ENCODE peak calls at places on chromosome 21, in nine cellular contexts. D, M, X, R, N, B, K, P and E are unnamed samples.

GRCh38 chr21:39984613-39985012 is 117.4 kb downstream of the PCP4 start:
- DNase-seq in D (no peak), M (no peak), X (no peak), R (no peak), N (no peak), B (no peak), K (no peak), P (no peak), E (no peak)

GRCh38 chr21:39867198-39867650 is at the start of gene PCP4:
- DNase-seq in D (peak), M (peak), X (peak), R (no peak), N (peak), B (peak), K (peak), P (peak), E (peak)

GRCh38 chr21:34345091-34345871 is 18.5 kb upstream of the KCNE2 start:
- DNase-seq in D (no peak), M (no peak), X (no peak), R (peak), N (no peak), B (peak), K (peak), P (no peak), E (no peak)

GRCh38 chr21:45580181-45580575 is 37.9 kb upstream of the SLC19A1 start:
- DNase-seq in D (no peak), M (no peak), X (no peak), R (no peak), N (no peak), B (peak), K (no peak), P (no peak), E (no peak)

GRCh38 chr21:25885880-25886279 is 151.1 kb downstream of the GABPA start:
- DNase-seq in D (no peak), M (no peak), X (no peak), R (no peak), N (no peak), B (no peak), K (no peak), P (no peak), E (no peak)

GRCh38 chr21:29265690-29266479 is 32.8 kb upstream of the BACH1 start:
- DNase-seq in D (no peak), M (no peak), X (no peak), R (no peak), N (no peak), B (no peak), K (no peak), P (no peak), E (no peak)

GRCh38 chr21:37198989-37199924 is 67.9 kb downstream of the VPS26C start:
- DNase-seq in D (no peak), M (no peak), X (no peak), R (peak), N (no peak), B (no peak), K (no peak), P (no peak), E (peak)

GRCh38 chr21:25813917-25814316 is 79.1 kb downstream of the GABPA start:
- DNase-seq in D (no peak), M (no peak), X (no peak), R (no peak), N (no peak), B (no peak), K (no peak), P (no peak), E (no peak)

GRCh38 chr21:37642493-37642892 is 273.8 kb downstream of the KCNJ6 start:
- DNase-seq in D (no peak), M (no peak), X (no peak), R (no peak), N (no peak), B (no peak), K (no peak), P (peak), E (no peak)

GRCh38 chr21:16713331-16714114 is 799.3 kb upstream of the CXADR start:
- DNase-seq in D (no peak), M (no peak), X (no peak), R (peak), N (no peak), B (no peak), K (no peak), P (no peak), E (no peak)

GRCh38 chr21:46062471-46063211 is 35.3 kb upstream of the COL6A2 start:
- DNase-seq in D (no peak), M (peak), X (no peak), R (no peak), N (no peak), B (peak), K (no peak), P (no peak), E (no peak)

GRCh38 chr21:45954271-45954670 is 27.3 kb upstream of the COL6A1 start:
- DNase-seq in D (no peak), M (peak), X (no peak), R (no peak), N (no peak), B (no peak), K (no peak), P (no peak), E (no peak)

GRCh38 chr21:34519013-34519412 is 7.0 kb upstream of the KCNE1 start:
- DNase-seq in D (no peak), M (no peak), X (no peak), R (no peak), N (no peak), B (no peak), K (no peak), P (no peak), E (no peak)

GRCh38 chr21:25464275-25464674 is 143.0 kb downstream of the MRPL39 start:
- DNase-seq in D (no peak), M (no peak), X (no peak), R (no peak), N (no peak), B (no peak), K (no peak), P (no peak), E (no peak)

GRCh38 chr21:29481641-29482040 is 182.9 kb downstream of the BACH1 start:
- DNase-seq in D (no peak), M (no peak), X (no peak), R (peak), N (no peak), B (no peak), K (no peak), P (no peak), E (no peak)

GRCh38 chr21:38911523-38912354 is 106.0 kb downstream of the ETS2 start:
- DNase-seq in D (no peak), M (no peak), X (peak), R (no peak), N (no peak), B (peak), K (no peak), P (no peak), E (no peak)

GRCh38 chr21:17674106-17674505 is 61.4 kb upstream of the BTG3 start:
- DNase-seq in D (no peak), M (no peak), X (no peak), R (no peak), N (no peak), B (no peak), K (no peak), P (no peak), E (no peak)

GRCh38 chr21:38768385-38769071 is 37.2 kb upstream of the ETS2 start:
- DNase-seq in D (no peak), M (no peak), X (no peak), R (peak), N (no peak), B (peak), K (no peak), P (peak), E (peak)

GRCh38 chr21:46098303-46099141 is 610 bp downstream of the COL6A2 start:
- DNase-seq in D (no peak), M (peak), X (no peak), R (no peak), N (peak), B (peak), K (peak), P (no peak), E (no peak)

GRCh38 chr21:45819478-45820170 is 161.9 kb upstream of the COL6A1 start:
- DNase-seq in D (no peak), M (peak), X (no peak), R (no peak), N (no peak), B (no peak), K (no peak), P (no peak), E (no peak)

GRCh38 chr21:37899141-37899540 is 17.1 kb downstream of the KCNJ6 start:
- DNase-seq in D (no peak), M (no peak), X (no peak), R (no peak), N (no peak), B (no peak), K (no peak), P (no peak), E (no peak)

GRCh38 chr21:45371649-45372048 is 33.3 kb upstream of the COL18A1 start:
- DNase-seq in D (no peak), M (no peak), X (no peak), R (no peak), N (no peak), B (no peak), K (no peak), P (no peak), E (no peak)

GRCh38 chr21:31426235-31426797 is 82.3 kb upstream of the TIAM1 start:
- DNase-seq in D (no peak), M (no peak), X (no peak), R (no peak), N (no peak), B (no peak), K (no peak), P (no peak), E (no peak)

GRCh38 chr21:37877888-37878684 is 38.2 kb downstream of the KCNJ6 start:
- DNase-seq in D (no peak), M (no peak), X (no peak), R (no peak), N (no peak), B (no peak), K (no peak), P (no peak), E (no peak)

GRCh38 chr21:37916795-37917142 is 512 bp upstream of the KCNJ6 start:
- DNase-seq in D (no peak), M (no peak), X (no peak), R (no peak), N (no peak), B (no peak), K (no peak), P (peak), E (no peak)

GRCh38 chr21:38416791-38417190 is 81.5 kb downstream of the ERG start:
- DNase-seq in D (no peak), M (no peak), X (no peak), R (no peak), N (no peak), B (no peak), K (no peak), P (no peak), E (no peak)

GRCh38 chr21:40421121-40421520 is 425.8 kb downstream of the DSCAM start:
- DNase-seq in D (no peak), M (no peak), X (no peak), R (no peak), N (no peak), B (no peak), K (no peak), P (no peak), E (no peak)

GRCh38 chr21:16370176-16370575 is 640.4 kb downstream of the USP25 start:
- DNase-seq in D (no peak), M (no peak), X (no peak), R (no peak), N (no peak), B (no peak), K (no peak), P (no peak), E (no peak)

GRCh38 chr21:45590246-45590725 is 48.0 kb upstream of the SLC19A1 start:
- DNase-seq in D (peak), M (peak), X (peak), R (peak), N (peak), B (peak), K (peak), P (peak), E (no peak)

GRCh38 chr21:33290441-33290840 is 24.3 kb downstream of the IL10RB start:
- DNase-seq in D (no peak), M (no peak), X (no peak), R (no peak), N (no peak), B (peak), K (no peak), P (no peak), E (no peak)
- TF ChIP-seq POLR2A in D (no peak), M (no peak), X (no peak), R (no peak), N (no peak), B (no peak), K (no peak), P (no peak), E (no peak)

DNA sequence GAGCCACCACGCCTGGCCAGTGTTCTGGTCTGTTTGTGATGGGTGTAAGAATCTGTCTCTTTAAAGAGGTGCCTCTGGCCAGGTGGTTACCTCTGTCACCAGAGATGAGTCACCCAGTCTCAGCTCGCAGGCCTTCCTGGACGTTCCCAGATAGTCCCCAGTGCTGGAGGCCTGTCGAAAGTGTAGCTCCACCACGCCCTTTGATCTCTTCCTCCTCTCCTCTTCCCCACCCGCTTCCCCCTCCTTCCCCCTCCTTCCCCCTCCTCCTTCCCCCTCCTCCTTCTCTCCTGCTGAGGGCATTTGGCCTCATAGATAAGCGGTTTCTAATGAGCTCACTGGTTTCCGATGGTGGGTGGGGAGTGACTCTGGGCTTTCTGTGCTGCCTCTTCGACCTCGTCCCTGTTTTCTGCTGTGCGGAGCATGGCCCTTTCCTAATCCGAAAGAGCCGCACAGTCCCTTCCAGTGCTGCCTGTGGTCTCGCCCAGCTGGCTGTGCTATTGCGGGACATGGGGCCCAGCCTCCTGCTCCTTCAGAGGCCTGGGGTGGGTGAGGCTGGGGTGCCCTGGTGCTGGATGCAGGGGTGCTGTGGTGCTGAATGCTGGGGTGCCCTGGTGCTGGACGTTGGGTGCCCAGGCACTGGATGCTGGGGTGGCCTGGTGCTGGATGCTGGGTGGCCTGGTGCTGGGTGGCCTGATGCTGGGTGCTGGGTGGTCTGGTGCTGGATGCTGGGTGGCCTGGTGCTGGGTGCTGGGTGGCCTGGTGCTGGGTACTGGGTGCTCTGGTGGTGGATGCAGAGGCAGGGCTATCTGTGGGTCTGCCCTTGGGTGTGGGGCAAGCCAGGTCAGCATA is 19.2 kb downstream of the AGPAT3 start:
- DNase-seq in D (no peak), M (no peak), X (peak), R (no peak), N (peak), B (no peak), K (no peak), P (peak), E (no peak)
- TF ChIP-seq POLR2A in D (no peak), M (no peak), X (no peak), R (no peak), N (no peak), B (no peak), K (no peak), P (no peak), E (no peak)

DNA sequence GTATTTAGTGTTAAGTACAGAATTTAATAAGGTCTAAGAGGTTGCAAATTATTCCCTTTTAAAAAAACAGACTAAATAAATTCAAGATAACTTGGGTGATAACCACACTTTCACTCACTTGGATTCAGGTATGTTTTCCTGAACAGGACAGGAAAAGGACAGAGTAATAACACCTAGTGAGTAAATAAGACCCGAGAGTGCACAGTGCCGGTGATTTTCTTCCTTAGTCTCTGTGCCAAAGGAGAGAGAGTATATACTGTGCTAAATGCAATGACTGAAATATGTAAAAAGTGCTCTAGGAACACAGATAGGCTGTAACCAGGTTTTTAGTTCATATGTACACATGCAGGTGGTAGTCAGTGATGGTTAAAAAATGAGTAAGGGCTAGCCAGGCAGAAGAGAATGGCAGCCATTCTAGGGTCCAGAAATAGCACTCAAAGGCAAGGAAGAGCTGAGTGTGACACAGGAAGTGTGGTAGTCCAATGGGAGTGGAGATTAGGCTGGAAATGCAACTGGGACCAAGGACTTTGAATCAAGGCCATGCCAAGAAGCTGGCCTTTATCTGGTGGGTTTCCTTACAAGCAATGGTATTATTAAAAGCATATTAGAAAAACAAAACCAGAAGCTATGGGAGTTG is 58.1 kb downstream of the NRIP1 start:
- DNase-seq in D (no peak), M (no peak), X (no peak), R (no peak), N (no peak), B (no peak), K (no peak), P (no peak), E (no peak)
- TF ChIP-seq POLR2A in D (no peak), M (no peak), X (no peak), R (no peak), N (no peak), B (no peak), K (no peak), P (no peak), E (no peak)

GRCh38 chr21:36069713-36070573 is at the start of gene CBR1:
- DNase-seq in D (peak), M (peak), X (peak), R (peak), N (peak), B (peak), K (peak), P (peak), E (peak)
- TF ChIP-seq POLR2A in D (peak), M (peak), X (peak), R (no peak), N (peak), B (no peak), K (peak), P (peak), E (peak)

DNA sequence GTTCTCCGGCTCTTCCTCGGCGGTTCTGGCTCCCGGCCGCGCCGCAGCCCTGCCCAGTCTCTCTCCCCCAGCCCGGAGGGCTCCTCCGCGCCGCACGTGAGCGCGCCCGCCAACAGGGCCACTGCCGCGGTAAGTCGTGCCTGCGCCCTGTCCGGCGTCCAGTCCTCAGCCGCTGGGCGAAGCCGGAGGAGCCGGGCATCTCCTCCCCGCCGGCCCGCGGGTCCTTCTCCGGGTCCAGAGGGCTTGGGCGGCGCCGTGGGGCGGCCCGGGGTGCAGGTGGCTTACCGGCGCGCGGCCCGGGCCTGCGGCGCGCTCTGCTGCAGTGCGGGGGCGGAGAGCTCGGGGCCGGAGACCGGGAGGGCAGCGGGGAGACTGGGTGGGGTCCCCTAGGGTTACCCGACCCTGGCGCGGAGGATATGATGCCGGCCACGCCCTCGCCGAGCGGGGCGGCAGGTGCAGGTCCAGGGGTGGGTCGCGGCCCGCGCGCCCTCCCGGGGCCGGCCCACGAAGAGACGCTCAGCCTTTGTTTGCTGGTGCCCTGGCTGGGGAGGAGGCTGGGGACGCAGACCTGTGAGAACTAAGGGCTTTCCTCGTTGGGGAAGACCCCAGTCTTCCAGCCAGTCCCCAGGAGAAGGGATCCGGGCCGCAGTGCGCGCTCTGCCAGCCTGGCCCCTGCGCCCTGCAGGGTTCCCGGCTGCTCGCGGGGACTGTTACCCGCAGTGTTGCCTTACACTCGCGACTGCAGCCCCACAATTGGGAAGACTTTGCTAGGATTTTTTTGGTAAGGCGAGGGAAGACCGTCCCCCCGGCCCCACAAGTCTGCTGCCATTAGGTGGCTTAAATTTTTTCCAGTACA is at the start of gene DOP1B:
- DNase-seq in D (no peak), M (no peak), X (no peak), R (no peak), N (peak), B (peak), K (no peak), P (no peak), E (peak)
- TF ChIP-seq POLR2A in D (no peak), M (peak), X (no peak), R (no peak), N (no peak), B (no peak), K (peak), P (peak), E (peak)

GRCh38 chr21:42861311-42862122 is 17.8 kb downstream of the WDR4 start:
- DNase-seq in D (no peak), M (no peak), X (no peak), R (no peak), N (no peak), B (no peak), K (no peak), P (no peak), E (no peak)

GRCh38 chr21:42858185-42858847 is 21.0 kb downstream of the WDR4 start:
- DNase-seq in D (no peak), M (no peak), X (peak), R (no peak), N (no peak), B (no peak), K (no peak), P (no peak), E (no peak)

GRCh38 chr21:42858957-42859890 is 20.1 kb downstream of the WDR4 start:
- DNase-seq in D (no peak), M (peak), X (no peak), R (no peak), N (no peak), B (no peak), K (no peak), P (no peak), E (no peak)

GRCh38 chr21:42860345-42860744 is 19.0 kb downstream of the WDR4 start:
- DNase-seq in D (no peak), M (peak), X (no peak), R (no peak), N (no peak), B (no peak), K (no peak), P (no peak), E (no peak)

GRCh38 chr21:42859891-42860230 is 19.5 kb downstream of the WDR4 start:
- DNase-seq in D (no peak), M (no peak), X (no peak), R (no peak), N (no peak), B (no peak), K (no peak), P (no peak), E (no peak)
- TF ChIP-seq POLR2A in D (no peak), M (no peak), X (no peak), R (no peak), N (no peak), B (no peak), K (no peak), P (no peak), E (no peak)

GRCh38 chr21:41447356-41447755 is 21.3 kb downstream of the MX1 start:
- DNase-seq in D (no peak), M (peak), X (no peak), R (no peak), N (no peak), B (no peak), K (no peak), P (no peak), E (no peak)
- TF ChIP-seq POLR2A in D (no peak), M (no peak), X (no peak), R (no peak), N (peak), B (no peak), K (no peak), P (no peak), E (no peak)